ENCODE peak calls at places on chromosome 17, in ten cellular contexts. R is AG09309; L is tibial nerve; B is Ammon's horn; D is iPS-NIHi11; T is stimulated activated CD4-positive, alpha-beta T cell treated with anti-CD3 and anti-CD28 coated beads, Interleukin-1b, Interleukin-23, amount 100 ng/mL, for 24 hours; I is fibroblast of lung; M is activated CD8-positive, alpha-beta T cell treated with anti-CD3 and anti-CD28 coated beads, Interleukin-2, amount 10 ng/mL, durations not matched to agents 7 days and 5 days; X is NCI-H1105; K is skeletal muscle cell. V is an unnamed sample.

GRCh38 chr17:30503558-30503957 is 26.4 kb downstream of the GOSR1 start:
- DNase-seq in R (no peak), L (no peak), B (no peak), D (no peak), T (no peak), I (peak; percentile 13), M (no peak), X (no peak), K (no peak), V (no peak)

GRCh38 chr17:3678095-3678820 is 9.6 kb downstream of the EMC6 start:
- DNase-seq in R (no peak), L (no peak), B (peak; percentile 67), D (peak; percentile 78), T (no peak), I (peak; percentile 71), M (no peak), X (no peak), K (no peak), V (no peak)

GRCh38 chr17:1007310-1008007 is 10.5 kb downstream of the TIMM22 start:
- DNase-seq in R (no peak), L (no peak), B (no peak), D (no peak), T (no peak), I (no peak), M (no peak), X (no peak), K (no peak), V (no peak)

GRCh38 chr17:38911081-38911730 is 14.2 kb upstream of the LASP1NB start:
- DNase-seq in R (no peak), L (peak; percentile 8), B (no peak), D (no peak), T (no peak), I (no peak), M (no peak), X (no peak), K (no peak), V (no peak)

GRCh38 chr17:49878931-49879330 is 31.1 kb upstream of the TAC4 start:
- DNase-seq in R (no peak), L (no peak), B (no peak), D (no peak), T (no peak), I (no peak), M (no peak), X (no peak), K (no peak), V (no peak)

GRCh38 chr17:43832976-43833829 is at the start of gene MPP3:
- DNase-seq in R (no peak), L (peak; percentile 33), B (peak; percentile 66), D (peak; percentile 96), T (peak; percentile 27), I (peak; percentile 66), M (peak; percentile 37), X (peak; percentile 68), K (peak; percentile 16), V (peak; percentile 39)

GRCh38 chr17:79086609-79087427 is 12.2 kb downstream of the ENGASE start:
- DNase-seq in R (no peak), L (no peak), B (no peak), D (no peak), T (no peak), I (no peak), M (no peak), X (no peak), K (no peak), V (no peak)

GRCh38 chr17:35749560-35750412 is 3.3 kb downstream of the GAS2L2 start:
- DNase-seq in R (no peak), L (no peak), B (no peak), D (peak; percentile 69), T (no peak), I (no peak), M (peak; percentile 24), X (no peak), K (no peak), V (no peak)

GRCh38 chr17:48795444-48796162 is 21.4 kb downstream of the TTLL6 start:
- DNase-seq in R (peak; percentile 55), L (no peak), B (no peak), D (no peak), T (no peak), I (peak; percentile 72), M (no peak), X (no peak), K (no peak), V (no peak)